ENCODE peak calls at places on chromosomes 13 and 19, in four cellular contexts. L is endodermal cell, H is adrenal gland, Z is body of pancreas. N is an unnamed sample.
A peak's percentile ranks its signal among the peaks of the same experiment; 100 is the strongest.

GRCh38 chr19:6667114-6667627 is 2.8 kb downstream of the TNFSF14 start:
- DNase-seq in H (no peak), Z (no peak), L (no peak), N (no peak)

GRCh38 chr13:49997935-49998334 is 1.1 kb downstream of the TRIM13 start:
- DNase-seq in H (no peak), Z (no peak), L (no peak), N (no peak)

GRCh38 chr13:38394777-38395504 is 45.3 kb downstream of the UFM1 start:
- DNase-seq in Z (no peak), L (no peak), H (no peak), N (no peak)

GRCh38 chr19:35673121-35673804 is 6.9 kb downstream of the UPK1A start:
- DNase-seq in H (peak; percentile 37), Z (peak; percentile 26), L (peak; percentile 92), N (no peak)

GRCh38 chr19:38090561-38090960 is 133.5 kb downstream of the DPF1 start:
- DNase-seq in L (no peak), H (peak; percentile 26), Z (no peak), N (no peak)

GRCh38 chr19:7450243-7451223 is 38.3 kb downstream of the PEX11G start:
- DNase-seq in H (no peak), Z (no peak), L (peak; percentile 61), N (no peak)

GRCh38 chr19:6521718-6522646 is 8.8 kb upstream of the TNFSF9 start:
- DNase-seq in L (no peak), H (no peak), Z (no peak), N (no peak)

GRCh38 chr13:32232263-32232662 is 82.9 kb downstream of the ZAR1L start:
- DNase-seq in L (no peak), H (no peak), Z (no peak), N (no peak)

GRCh38 chr19:58572818-58573657 is at the start of gene MZF1:
- DNase-seq in H (peak; percentile 100), L (peak; percentile 100), Z (peak; percentile 99), N (peak; percentile 100)

GRCh38 chr13:42497798-42498197 is 76.2 kb upstream of the TNFSF11 start:
- DNase-seq in Z (no peak), L (no peak), H (no peak), N (no peak)

GRCh38 chr13:87671031-87671823 is at the start of gene SLITRK5:
- DNase-seq in L (peak; percentile 96), Z (peak; percentile 71), H (peak; percentile 73), N (peak; percentile 86)

GRCh38 chr19:58001895-58002369 is 688 bp downstream of the ZNF606 start:
- DNase-seq in H (peak; percentile 23), Z (no peak), L (no peak), N (no peak)

GRCh38 chr13:20823071-20823470 is 49.3 kb upstream of the EEF1AKMT1 start:
- DNase-seq in H (no peak), Z (no peak), L (no peak), N (no peak)

GRCh38 chr13:41675306-41675705 is 218.0 kb downstream of the RGCC start:
- DNase-seq in L (no peak), Z (no peak), H (no peak), N (no peak)

GRCh38 chr13:51879133-51879532 is 17.4 kb downstream of the CCDC70 start:
- DNase-seq in L (no peak), Z (no peak), H (no peak), N (no peak)

GRCh38 chr19:35088514-35088913 is 27.1 kb upstream of the FXYD3 start:
- DNase-seq in Z (no peak), H (no peak), L (no peak), N (no peak)

GRCh38 chr13:107124129-107124718 is 556.3 kb upstream of the ARGLU1 start:
- DNase-seq in H (no peak), Z (no peak), L (no peak), N (no peak)

GRCh38 chr13:71770710-71771109 is 96.3 kb downstream of the DACH1 start:
- DNase-seq in H (no peak), Z (no peak), L (no peak), N (no peak)

GRCh38 chr19:12669272-12670158 is 2.9 kb downstream of the WDR83 start:
- DNase-seq in H (peak; percentile 85), Z (peak; percentile 81), L (peak; percentile 87), N (peak; percentile 89)

GRCh38 chr13:25171517-25172302 is at the start of gene AMER2:
- DNase-seq in L (peak; percentile 68), Z (peak; percentile 51), H (peak; percentile 61), N (peak; percentile 72)

GRCh38 chr13:99467764-99468163 is 33.5 kb upstream of the TM9SF2 start:
- DNase-seq in Z (no peak), L (no peak), H (no peak), N (no peak)

GRCh38 chr19:15394426-15394825 is 14.8 kb upstream of the AKAP8 start:
- DNase-seq in Z (no peak), H (peak; percentile 11), L (no peak), N (no peak)

GRCh38 chr19:51692065-51692915 is 840 bp upstream of the SPACA6 start:
- DNase-seq in H (peak; percentile 23), Z (no peak), L (no peak), N (peak; percentile 10)

GRCh38 chr19:3503036-3503572 is 2.6 kb upstream of the DOHH start:
- DNase-seq in H (peak; percentile 90), L (no peak), Z (no peak), N (peak; percentile 56)

GRCh38 chr19:39237200-39238184 is 7.3 kb downstream of the IFNL3 start:
- DNase-seq in Z (peak; percentile 92), L (peak; percentile 62), H (no peak), N (no peak)

GRCh38 chr13:102220681-102221228 is 181.1 kb downstream of the FGF14 start:
- DNase-seq in L (no peak), Z (no peak), H (no peak), N (no peak)

GRCh38 chr13:78030351-78030750 is 111.7 kb upstream of the EDNRB start:
- DNase-seq in Z (no peak), L (no peak), H (no peak), N (no peak)

GRCh38 chr19:16470911-16471811 is 609 bp downstream of the EPS15L1 start:
- DNase-seq in H (no peak), L (peak; percentile 64), Z (peak; percentile 27), N (no peak)

GRCh38 chr19:306151-306900 is 15.1 kb upstream of the PLPP2 start:
- DNase-seq in H (no peak), Z (no peak), L (no peak), N (no peak)

GRCh38 chr13:104976964-104977363 is 1558.5 kb downstream of the EFNB2 start:
- DNase-seq in Z (no peak), H (no peak), L (no peak), N (no peak)

GRCh38 chr19:48413879-48414623 is 20.6 kb downstream of the GRIN2D start:
- DNase-seq in H (no peak), Z (no peak), L (peak; percentile 80), N (no peak)

GRCh38 chr19:45424191-45425058 is 708 bp upstream of the ERCC1 start:
- DNase-seq in L (peak; percentile 89), H (peak; percentile 84), Z (peak; percentile 57), N (peak; percentile 53)

DNA sequence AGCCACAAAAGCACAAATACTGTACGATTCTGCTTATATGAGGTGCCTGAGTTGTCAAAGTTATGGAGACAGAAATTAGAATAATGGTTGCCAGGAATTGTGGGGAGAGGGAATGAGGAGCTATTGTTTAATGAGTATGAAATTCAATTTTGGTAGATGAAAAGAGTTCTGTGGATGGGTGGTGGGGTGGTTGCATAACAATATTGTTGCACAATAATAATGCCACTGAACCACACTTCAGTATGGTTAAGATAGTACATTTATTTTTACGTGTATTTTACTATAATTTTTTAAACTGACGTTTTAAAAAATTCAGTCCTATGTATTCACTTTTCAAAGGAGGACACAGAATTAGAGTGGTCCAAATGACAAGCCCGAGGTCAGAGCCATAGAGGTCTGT is 1.8 kb upstream of the OXGR1 start:
- DNase-seq in Z (no peak), H (no peak), L (no peak), N (no peak)
- H3K27me3 ChIP-seq in Z (peaks cover 16% of the 10 kb centered on the region), H (peaks cover 24% of the 10 kb centered on the region), L (peaks cover 83% of the 10 kb centered on the region), N (no peaks in the 10 kb centered on the region)

GRCh38 chr19:19600793-19601346 is 17.6 kb downstream of the PBX4 start:
- DNase-seq in L (no peak), Z (no peak), H (no peak), N (no peak)
- H3K4me1 ChIP-seq in L (no peaks in the 10 kb centered on the region), Z (no peaks in the 10 kb centered on the region), H (no peaks in the 10 kb centered on the region), N (no peaks in the 10 kb centered on the region)

GRCh38 chr13:110509971-110510786 is 51.3 kb downstream of the RAB20 start:
- DNase-seq in Z (no peak), L (no peak), H (no peak), N (peak; percentile 54)
- H3K27ac ChIP-seq in Z (peak overlapping the region; percentile 3), L (peak overlapping the region; percentile 42), H (no peak overlapping the region), N (no peak overlapping the region)

GRCh38 chr19:49552749-49553148 is 24.9 kb downstream of the RCN3 start:
- DNase-seq in L (no peak), H (no peak), Z (no peak), N (no peak)
- H3K27me3 ChIP-seq in L (no peaks in the 10 kb centered on the region), H (no peaks in the 10 kb centered on the region), Z (no peaks in the 10 kb centered on the region), N (no peaks in the 10 kb centered on the region)

GRCh38 chr13:112664501-112665203 is 25.2 kb upstream of the ATP11A start:
- DNase-seq in L (peak; percentile 32), Z (no peak), H (no peak), N (no peak)
- H3K4me1 ChIP-seq in L (no peaks in the 10 kb centered on the region), Z (no peaks in the 10 kb centered on the region), H (no peaks in the 10 kb centered on the region), N (no peaks in the 10 kb centered on the region)

GRCh38 chr13:44574466-44574855 is 1.7 kb downstream of the TSC22D1 start:
- DNase-seq in H (no peak), L (no peak), Z (no peak), N (no peak)

GRCh38 chr13:44575741-44576395 is at the start of gene TSC22D1:
- DNase-seq in H (peak; percentile 47), L (peak; percentile 81), Z (peak; percentile 48), N (peak; percentile 65)

GRCh38 chr13:44575035-44575434 is 1.1 kb downstream of the TSC22D1 start:
- DNase-seq in L (no peak), Z (no peak), H (no peak), N (no peak)

GRCh38 chr13:44573790-44574465 is 2.2 kb downstream of the TSC22D1 start:
- DNase-seq in H (no peak), Z (peak; percentile 27), L (peak; percentile 74), N (no peak)

DNA sequence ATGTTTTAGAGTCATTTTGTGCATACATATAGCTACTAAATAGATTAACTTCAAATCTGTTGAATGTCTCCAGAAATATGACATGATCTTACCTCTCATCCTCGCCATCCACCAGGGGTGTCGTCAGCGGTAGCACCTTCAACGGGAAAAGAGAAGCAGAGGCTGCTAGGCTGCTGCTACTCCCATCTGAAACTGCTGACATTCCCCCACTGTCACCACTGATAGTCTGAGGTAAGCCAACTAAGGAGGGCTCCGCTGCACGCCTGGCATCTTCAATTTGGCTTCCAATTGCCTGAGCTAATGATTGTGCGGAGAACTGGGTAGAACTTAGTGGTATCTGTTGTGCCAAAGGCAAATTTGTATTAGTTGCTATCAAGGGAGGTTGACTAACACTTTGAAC is 3.1 kb downstream of the TSC22D1 start:
- DNase-seq in H (no peak), L (peak; percentile 66), Z (no peak), N (no peak)
- H3K27ac ChIP-seq in H (no peak overlapping the region), L (no peak overlapping the region), Z (no peak overlapping the region), N (no peak overlapping the region)